ENCODE peak calls at places on chromosomes 3 and 15, in four cellular contexts. One of them, this sample, is unnamed.

GRCh38 chr3:55017876-55018275 is 90.0 kb upstream of the LRTM1 start:
- DNase-seq in HepG2: no peak
- DNase-seq in K562: no peak
- DNase-seq in WTC11: no peak
- DNase-seq in this sample: no peak

GRCh38 chr3:17473761-17474160 is 268.7 kb downstream of the TBC1D5 start:
- DNase-seq in K562: no peak
- DNase-seq in WTC11: no peak
- DNase-seq in HepG2: no peak
- DNase-seq in this sample: no peak

GRCh38 chr15:43441316-43441715 is 51.6 kb downstream of the TP53BP1 start:
- DNase-seq in K562: peak
- DNase-seq in WTC11: no peak
- DNase-seq in HepG2: peak
- DNase-seq in this sample: no peak

GRCh38 chr3:140540262-140540661 is 137.6 kb upstream of the TRIM42 start:
- DNase-seq in HepG2: no peak
- DNase-seq in WTC11: no peak
- DNase-seq in K562: no peak
- DNase-seq in this sample: no peak

GRCh38 chr15:58260186-58260910 is 122.2 kb downstream of the AQP9 start:
- DNase-seq in K562: no peak
- DNase-seq in WTC11: no peak
- DNase-seq in HepG2: no peak
- DNase-seq in this sample: no peak

GRCh38 chr15:34993877-34994276 is 5.8 kb upstream of the ZNF770 start:
- DNase-seq in WTC11: no peak
- DNase-seq in K562: no peak
- DNase-seq in HepG2: no peak
- DNase-seq in this sample: no peak

GRCh38 chr15:47652213-47652852 is 65.0 kb upstream of the SEMA6D start:
- DNase-seq in WTC11: no peak
- DNase-seq in K562: no peak
- DNase-seq in HepG2: no peak
- DNase-seq in this sample: no peak

GRCh38 chr3:145936986-145937385 is 224.0 kb downstream of the PLOD2 start:
- DNase-seq in K562: no peak
- DNase-seq in WTC11: no peak
- DNase-seq in HepG2: no peak
- DNase-seq in this sample: no peak

GRCh38 chr3:9247361-9248231 is 1.9 kb downstream of the SRGAP3 start:
- DNase-seq in HepG2: no peak
- DNase-seq in WTC11: no peak
- DNase-seq in K562: no peak
- DNase-seq in this sample: no peak

GRCh38 chr15:59553879-59554735 is 57.5 kb upstream of the GCNT3 start:
- DNase-seq in K562: no peak
- DNase-seq in HepG2: peak
- DNase-seq in WTC11: no peak
- DNase-seq in this sample: no peak

GRCh38 chr3:63617391-63617790 is 35.1 kb upstream of the SNTN start:
- DNase-seq in WTC11: no peak
- DNase-seq in K562: no peak
- DNase-seq in HepG2: no peak
- DNase-seq in this sample: no peak

GRCh38 chr3:158680861-158681260 is 8.4 kb upstream of the LXN start:
- DNase-seq in HepG2: no peak
- DNase-seq in WTC11: no peak
- DNase-seq in K562: no peak
- DNase-seq in this sample: no peak

GRCh38 chr15:91887321-91887720 is 33.8 kb downstream of the SLCO3A1 start:
- DNase-seq in K562: no peak
- DNase-seq in WTC11: no peak
- DNase-seq in HepG2: no peak
- DNase-seq in this sample: no peak
- TF ChIP-seq ELF4 in K562: no peak
- TF ChIP-seq ELF4 in WTC11: no peak
- TF ChIP-seq ELF4 in HepG2: no peak
- TF ChIP-seq ELF4 in this sample: no peak

GRCh38 chr3:94185753-94186152 is 122.9 kb downstream of the NSUN3 start:
- DNase-seq in HepG2: no peak
- DNase-seq in WTC11: no peak
- DNase-seq in K562: no peak
- DNase-seq in this sample: no peak
- TF ChIP-seq ELF4 in HepG2: no peak
- TF ChIP-seq ELF4 in WTC11: no peak
- TF ChIP-seq ELF4 in K562: no peak
- TF ChIP-seq ELF4 in this sample: no peak

GRCh38 chr3:172666873-172667694 is 43.8 kb downstream of the NCEH1 start:
- DNase-seq in HepG2: peak
- DNase-seq in K562: peak
- DNase-seq in WTC11: peak
- DNase-seq in this sample: peak
- TF ChIP-seq ELF4 in HepG2: no peak
- TF ChIP-seq ELF4 in K562: no peak
- TF ChIP-seq ELF4 in WTC11: no peak
- TF ChIP-seq ELF4 in this sample: no peak

GRCh38 chr15:97870771-97871170 is 89.7 kb upstream of the ARRDC4 start:
- DNase-seq in WTC11: no peak
- DNase-seq in K562: no peak
- DNase-seq in HepG2: no peak
- DNase-seq in this sample: no peak

GRCh38 chr15:97874139-97874538 is 86.4 kb upstream of the ARRDC4 start:
- DNase-seq in K562: peak
- DNase-seq in WTC11: no peak
- DNase-seq in HepG2: no peak
- DNase-seq in this sample: no peak

GRCh38 chr15:97881568-97881967 is 78.9 kb upstream of the ARRDC4 start:
- DNase-seq in WTC11: no peak
- DNase-seq in K562: no peak
- DNase-seq in HepG2: no peak
- DNase-seq in this sample: no peak

GRCh38 chr15:97875025-97875512 is 85.4 kb upstream of the ARRDC4 start:
- DNase-seq in HepG2: no peak
- DNase-seq in K562: no peak
- DNase-seq in WTC11: no peak
- DNase-seq in this sample: no peak

GRCh38 chr15:97875513-97876285 is 84.8 kb upstream of the ARRDC4 start:
- DNase-seq in K562: peak
- DNase-seq in HepG2: no peak
- DNase-seq in WTC11: peak
- DNase-seq in this sample: no peak
- TF ChIP-seq ELF4 in K562: no peak
- TF ChIP-seq ELF4 in HepG2: no peak
- TF ChIP-seq ELF4 in WTC11: no peak
- TF ChIP-seq ELF4 in this sample: no peak

GRCh38 chr3:135565481-135565880 is 400.0 kb upstream of the PPP2R3A start:
- DNase-seq in K562: no peak
- DNase-seq in HepG2: no peak
- DNase-seq in WTC11: no peak
- DNase-seq in this sample: no peak
- TF ChIP-seq ELF4 in K562: no peak
- TF ChIP-seq ELF4 in HepG2: no peak
- TF ChIP-seq ELF4 in WTC11: no peak
- TF ChIP-seq ELF4 in this sample: no peak

GRCh38 chr3:165744025-165744424 is 93.2 kb downstream of the BCHE start:
- DNase-seq in HepG2: no peak
- DNase-seq in WTC11: no peak
- DNase-seq in K562: no peak
- DNase-seq in this sample: no peak
- TF ChIP-seq ELF4 in HepG2: no peak
- TF ChIP-seq ELF4 in WTC11: no peak
- TF ChIP-seq ELF4 in K562: no peak
- TF ChIP-seq ELF4 in this sample: no peak